ENCODE peak calls at places on chromosomes 1 and 21, in four cellular contexts. One of them, this sample, is unnamed.

GRCh38 chr21:34926784-34927548 is 122.1 kb downstream of the RUNX1 start:
- DNase-seq in osteocyte: no peak
- DNase-seq in astrocyte of the spinal cord: peak
- DNase-seq in OCI-LY7: no peak
- DNase-seq in this sample: no peak

GRCh38 chr1:114828251-114828650 is 26.4 kb upstream of the SYCP1 start:
- DNase-seq in OCI-LY7: no peak
- DNase-seq in osteocyte: no peak
- DNase-seq in astrocyte of the spinal cord: no peak
- DNase-seq in this sample: no peak

GRCh38 chr1:151443846-151444790 is 15.2 kb downstream of the POGZ start:
- DNase-seq in astrocyte of the spinal cord: peak
- DNase-seq in OCI-LY7: peak
- DNase-seq in osteocyte: no peak
- DNase-seq in this sample: peak

GRCh38 chr1:1761504-1762376 is 16.5 kb downstream of the NADK start:
- DNase-seq in OCI-LY7: no peak
- DNase-seq in astrocyte of the spinal cord: no peak
- DNase-seq in osteocyte: no peak
- DNase-seq in this sample: no peak

GRCh38 chr1:86207323-86207722 is 50.8 kb upstream of the COL24A1 start:
- DNase-seq in astrocyte of the spinal cord: peak
- DNase-seq in osteocyte: no peak
- DNase-seq in OCI-LY7: no peak
- DNase-seq in this sample: no peak

GRCh38 chr1:155062702-155063411 is 683 bp upstream of the EFNA4 start:
- DNase-seq in osteocyte: no peak
- DNase-seq in astrocyte of the spinal cord: peak
- DNase-seq in OCI-LY7: peak
- DNase-seq in this sample: peak

GRCh38 chr1:110011527-110012041 is 22.8 kb upstream of the STRIP1 start:
- DNase-seq in OCI-LY7: peak
- DNase-seq in astrocyte of the spinal cord: peak
- DNase-seq in osteocyte: no peak
- DNase-seq in this sample: peak

GRCh38 chr1:19877821-19878636 is 4.2 kb upstream of the OTUD3 start:
- DNase-seq in astrocyte of the spinal cord: no peak
- DNase-seq in OCI-LY7: no peak
- DNase-seq in osteocyte: no peak
- DNase-seq in this sample: no peak

GRCh38 chr1:1347663-1348419 is 1.4 kb downstream of the DVL1 start:
- DNase-seq in astrocyte of the spinal cord: peak
- DNase-seq in osteocyte: no peak
- DNase-seq in OCI-LY7: no peak
- DNase-seq in this sample: no peak

GRCh38 chr1:216682694-216683243 is 40.5 kb downstream of the ESRRG start:
- DNase-seq in OCI-LY7: no peak
- DNase-seq in astrocyte of the spinal cord: no peak
- DNase-seq in osteocyte: no peak
- DNase-seq in this sample: no peak

GRCh38 chr1:174007846-174008245 is 14.3 kb downstream of the RC3H1 start:
- DNase-seq in OCI-LY7: no peak
- DNase-seq in astrocyte of the spinal cord: no peak
- DNase-seq in osteocyte: no peak
- DNase-seq in this sample: no peak

DNA sequence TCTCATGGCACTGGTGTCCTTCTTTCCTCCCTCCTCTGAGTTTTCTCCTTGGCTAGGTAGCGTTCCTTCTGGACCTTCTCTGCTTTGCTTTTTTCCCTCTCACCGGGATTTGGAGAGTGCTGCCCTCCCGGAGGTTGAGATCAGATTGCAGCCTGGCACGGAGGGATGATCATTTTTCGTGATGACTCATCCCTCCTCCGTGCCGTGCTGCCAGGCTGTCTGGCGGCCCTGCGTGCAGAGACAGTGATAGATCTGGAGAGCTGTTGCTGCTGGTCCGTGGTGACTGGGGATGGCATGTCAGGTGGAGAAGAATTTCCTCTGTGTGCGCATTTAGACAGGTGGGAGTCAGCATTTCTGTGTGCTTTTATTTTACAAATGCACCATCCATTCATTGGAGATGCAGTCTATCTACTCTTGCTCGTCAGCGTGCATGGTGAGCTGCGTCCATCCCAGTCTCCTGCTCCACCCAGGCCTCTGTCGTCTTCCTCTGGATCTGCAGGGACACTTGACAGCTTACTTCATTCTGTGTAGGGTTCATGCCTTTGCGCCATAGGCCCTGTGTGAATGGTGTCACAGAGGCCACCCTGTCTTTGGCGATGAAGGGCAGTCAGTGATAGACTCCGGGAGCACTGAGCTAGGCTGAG is 104.4 kb downstream of the PCBP3 start:
- DNase-seq in astrocyte of the spinal cord: peak
- DNase-seq in OCI-LY7: no peak
- DNase-seq in osteocyte: peak
- DNase-seq in this sample: no peak
- TF ChIP-seq CTCF in astrocyte of the spinal cord: no peak
- TF ChIP-seq CTCF in OCI-LY7: no peak
- TF ChIP-seq CTCF in osteocyte: no peak
- TF ChIP-seq CTCF in this sample: no peak

GRCh38 chr1:91744973-91745648 is 140.8 kb downstream of the TGFBR3 start:
- DNase-seq in osteocyte: no peak
- DNase-seq in astrocyte of the spinal cord: no peak
- DNase-seq in OCI-LY7: no peak
- DNase-seq in this sample: no peak
- TF ChIP-seq CTCF in osteocyte: peak
- TF ChIP-seq CTCF in astrocyte of the spinal cord: no peak
- TF ChIP-seq CTCF in OCI-LY7: no peak
- TF ChIP-seq CTCF in this sample: no peak

GRCh38 chr1:28853033-28853742 is 41.2 kb downstream of the OPRD1 start:
- DNase-seq in OCI-LY7: no peak
- DNase-seq in astrocyte of the spinal cord: no peak
- DNase-seq in osteocyte: no peak
- DNase-seq in this sample: no peak
- TF ChIP-seq CTCF in OCI-LY7: no peak
- TF ChIP-seq CTCF in astrocyte of the spinal cord: no peak
- TF ChIP-seq CTCF in osteocyte: no peak
- TF ChIP-seq CTCF in this sample: no peak

DNA sequence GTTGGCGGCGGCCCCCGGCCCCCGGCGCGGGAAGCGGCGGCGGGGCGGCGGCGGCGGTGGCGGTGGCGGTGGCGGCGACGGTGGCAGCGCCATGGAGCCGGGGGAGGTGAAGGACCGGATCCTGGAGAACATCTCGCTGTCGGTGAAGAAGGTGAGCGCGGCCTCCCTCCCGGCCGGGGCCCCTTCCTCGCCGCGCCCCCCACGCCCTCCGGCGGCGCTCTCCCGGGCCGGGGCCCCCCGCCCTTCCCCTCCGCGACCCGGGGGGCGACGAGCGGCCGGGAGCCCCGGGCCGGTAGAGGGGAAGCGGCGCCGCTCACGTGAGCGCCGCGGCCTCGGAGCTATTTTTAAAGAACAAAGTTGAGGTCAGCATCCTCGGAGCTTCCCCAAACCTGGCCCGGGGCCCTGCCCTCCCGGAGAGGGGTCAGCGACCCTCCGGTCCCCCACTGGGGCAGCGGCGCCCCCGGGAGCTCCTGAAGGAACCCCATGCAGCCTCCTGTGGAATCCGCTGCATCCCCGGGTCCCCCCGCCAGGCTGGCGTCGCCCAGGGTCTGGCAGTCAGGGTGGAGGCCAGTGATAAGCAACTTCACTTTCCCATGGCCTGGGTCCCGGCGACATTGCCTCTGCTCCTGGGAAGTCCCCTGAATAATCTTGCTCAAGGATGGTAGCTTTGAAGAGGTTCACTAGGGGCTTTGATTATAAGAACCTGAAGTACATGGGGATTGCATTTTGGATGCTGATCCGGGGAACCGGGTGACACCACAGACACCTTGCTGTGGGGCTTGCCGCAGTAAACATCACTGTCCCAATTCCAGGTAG is 556 bp downstream of the PLEKHM2 start:
- DNase-seq in OCI-LY7: peak
- DNase-seq in osteocyte: peak
- DNase-seq in astrocyte of the spinal cord: no peak
- DNase-seq in this sample: peak
- TF ChIP-seq CTCF in OCI-LY7: no peak
- TF ChIP-seq CTCF in osteocyte: no peak
- TF ChIP-seq CTCF in astrocyte of the spinal cord: no peak
- TF ChIP-seq CTCF in this sample: no peak

GRCh38 chr1:107965112-107965991 is at the start of gene VAV3:
- DNase-seq in OCI-LY7: peak
- DNase-seq in astrocyte of the spinal cord: peak
- DNase-seq in osteocyte: no peak
- DNase-seq in this sample: peak
- TF ChIP-seq CTCF in OCI-LY7: peak
- TF ChIP-seq CTCF in astrocyte of the spinal cord: no peak
- TF ChIP-seq CTCF in osteocyte: peak
- TF ChIP-seq CTCF in this sample: no peak

GRCh38 chr21:42515708-42516502 is 2.3 kb downstream of the SLC37A1 start:
- DNase-seq in osteocyte: no peak
- DNase-seq in astrocyte of the spinal cord: no peak
- DNase-seq in OCI-LY7: no peak
- DNase-seq in this sample: no peak
- TF ChIP-seq CTCF in osteocyte: no peak
- TF ChIP-seq CTCF in astrocyte of the spinal cord: no peak
- TF ChIP-seq CTCF in OCI-LY7: no peak
- TF ChIP-seq CTCF in this sample: no peak

DNA sequence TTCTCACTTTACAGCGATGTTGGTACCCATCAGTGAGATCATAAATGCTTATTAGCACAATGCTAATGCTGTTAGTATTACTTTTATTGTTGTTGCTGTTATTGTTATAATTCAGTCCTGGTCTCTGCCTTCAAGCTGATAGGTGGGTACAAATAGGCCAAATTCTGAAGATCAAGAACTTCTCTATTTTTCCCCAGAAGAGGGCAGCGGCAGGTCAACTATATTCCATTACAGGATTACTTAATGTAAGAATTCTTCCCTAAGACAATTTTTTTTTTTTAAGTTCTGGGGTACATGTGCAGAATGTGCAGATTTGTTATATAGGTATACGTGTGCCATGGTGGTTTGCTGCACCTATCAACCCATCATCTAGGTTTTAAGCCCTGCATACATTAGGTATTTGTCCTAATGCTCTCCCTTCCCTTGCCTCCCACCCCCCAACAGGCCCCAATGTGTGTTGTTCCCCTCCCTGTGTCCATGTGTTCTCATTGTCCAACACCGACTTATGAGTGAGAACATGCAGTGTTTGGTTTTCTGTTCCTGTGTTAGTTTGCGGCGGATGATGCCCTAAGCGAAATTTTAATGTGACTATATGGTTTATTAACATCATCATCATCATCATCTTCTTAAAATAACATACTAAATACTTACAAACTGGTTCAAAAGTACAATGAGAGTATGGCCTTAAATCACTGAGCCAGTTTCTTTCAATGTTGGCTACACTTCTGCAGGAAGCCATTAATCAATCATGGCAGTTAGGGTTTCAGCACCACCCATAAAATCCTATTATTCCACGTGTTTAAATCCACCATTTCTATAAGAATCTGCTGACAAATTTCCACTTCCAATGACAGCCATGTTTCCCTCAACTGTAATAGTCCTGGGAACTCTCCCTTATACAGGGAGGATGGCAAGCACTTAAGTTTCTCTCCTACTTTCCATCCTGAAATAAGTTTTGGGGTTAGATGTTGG is 19.2 kb downstream of the SLC19A2 start:
- DNase-seq in astrocyte of the spinal cord: peak
- DNase-seq in OCI-LY7: peak
- DNase-seq in osteocyte: no peak
- DNase-seq in this sample: no peak
- TF ChIP-seq CTCF in astrocyte of the spinal cord: peak
- TF ChIP-seq CTCF in OCI-LY7: peak
- TF ChIP-seq CTCF in osteocyte: peak
- TF ChIP-seq CTCF in this sample: peak

This sample was measured in GM13977.